ENCODE peak calls at places on chromosome X, in nine cellular contexts. L is naive thymus-derived CD8-positive, alpha-beta T cell; G is heart right ventricle; F is NCI-H774; Q is M059J; K is NB4; C is naive B cell; M is AG10803; D is aorta. H is an unnamed sample.

GRCh38 chrX:5142644-5143043 is 1086.0 kb downstream of the NLGN4X start:
- DNase-seq in Q (no peak), D (no peak), M (no peak), G (no peak), F (no peak), C (no peak), L (no peak), K (no peak), H (no peak)

GRCh38 chrX:10722804-10723364 is 102.5 kb upstream of the MID1 start:
- DNase-seq in G (peak; percentile 54), K (peak; percentile 40), M (peak; percentile 82), C (peak; percentile 30), L (no peak), F (no peak), Q (peak; percentile 49), D (no peak), H (peak; percentile 7)

GRCh38 chrX:12610079-12610478 is 181.1 kb upstream of the PRPS2 start:
- DNase-seq in D (no peak), Q (peak; percentile 91), K (peak; percentile 81), C (no peak), L (no peak), M (peak; percentile 67), G (no peak), F (no peak), H (no peak)

GRCh38 chrX:43481601-43482000 is 174.5 kb upstream of the MAOA start:
- DNase-seq in L (no peak), F (no peak), C (no peak), D (no peak), M (no peak), Q (no peak), K (no peak), G (no peak), H (no peak)

GRCh38 chrX:37679888-37680287 is 5.7 kb upstream of the XK start:
- DNase-seq in L (no peak), K (no peak), G (no peak), M (no peak), F (no peak), D (no peak), Q (no peak), C (no peak), H (no peak)

GRCh38 chrX:15173411-15173810 is 96.5 kb downstream of the ASB9 start:
- DNase-seq in D (no peak), Q (peak; percentile 41), C (no peak), G (no peak), F (no peak), M (no peak), L (no peak), K (no peak), H (no peak)

GRCh38 chrX:80765226-80765625 is 44.5 kb downstream of the BRWD3 start:
- DNase-seq in G (no peak), C (no peak), M (peak; percentile 86), L (no peak), K (no peak), Q (peak; percentile 88), F (no peak), D (no peak), H (no peak)

GRCh38 chrX:25015486-25016360 is at the start of gene ARX:
- DNase-seq in Q (no peak), F (no peak), M (peak; percentile 40), D (no peak), G (peak; percentile 13), C (no peak), K (peak; percentile 67), L (no peak), H (no peak)

GRCh38 chrX:138929905-138930304 is 218.4 kb upstream of the FGF13 start:
- DNase-seq in K (no peak), G (no peak), C (no peak), F (no peak), L (no peak), M (no peak), Q (no peak), D (no peak), H (no peak)

GRCh38 chrX:124098089-124098488 is 136.6 kb downstream of the STAG2 start:
- DNase-seq in C (peak; percentile 1), D (no peak), L (no peak), M (peak; percentile 47), F (no peak), Q (peak; percentile 46), G (no peak), K (peak; percentile 50), H (no peak)

GRCh38 chrX:45449982-45450381 is 249.3 kb upstream of the DIPK2B start:
- DNase-seq in M (peak; percentile 40), C (no peak), K (no peak), F (no peak), L (no peak), Q (peak; percentile 87), D (no peak), G (no peak), H (no peak)

GRCh38 chrX:110280954-110281353 is 36.9 kb downstream of the AMMECR1 start:
- DNase-seq in G (no peak), M (peak; percentile 85), C (no peak), Q (peak; percentile 76), D (no peak), F (no peak), K (no peak), L (no peak), H (no peak)

GRCh38 chrX:50618788-50619558 is 148.3 kb upstream of the DGKK start:
- DNase-seq in F (no peak), C (no peak), Q (no peak), M (no peak), G (peak; percentile 12), D (no peak), K (no peak), L (no peak), H (no peak)

GRCh38 chrX:9729161-9729885 is 36.3 kb downstream of the GPR143 start:
- DNase-seq in D (no peak), Q (no peak), G (no peak), M (peak; percentile 51), F (no peak), K (no peak), C (no peak), L (no peak), H (no peak)

GRCh38 chrX:42073468-42073867 is 150.1 kb upstream of the CASK start:
- DNase-seq in C (no peak), G (no peak), Q (no peak), L (no peak), K (no peak), D (no peak), F (no peak), M (no peak), H (no peak)

GRCh38 chrX:140701480-140701879 is 8.1 kb upstream of the LINC00632 start:
- DNase-seq in F (no peak), M (peak; percentile 27), C (no peak), Q (peak; percentile 42), K (peak; percentile 31), G (no peak), L (no peak), D (no peak), H (no peak)

GRCh38 chrX:44143061-44143602 is 169.9 kb upstream of the NDP start:
- DNase-seq in F (no peak), K (peak; percentile 21), M (no peak), L (no peak), G (no peak), Q (peak; percentile 62), C (no peak), D (no peak), H (no peak)

GRCh38 chrX:40003071-40003981 is 94.4 kb downstream of the BCOR start:
- DNase-seq in G (no peak), C (no peak), L (no peak), F (no peak), D (no peak), M (no peak), Q (no peak), K (no peak), H (no peak)

H was measured in NK-92 treated with Interleukin-12 subunit alpha and Interleukin-12 subunit beta, amount 100 ng/mL, for 24 hours.